ENCODE peak calls at places on chromosomes 4 and X, in six cellular contexts. M is upper lobe of right lung; D is stomach; J is spleen; R is CD4-positive, alpha-beta memory T cell; U is HepG2. K is an unnamed sample. For H3K4me1, the result is how much of the 10 kb centered on the place peaks cover.

GRCh38 chr4:101334963-101335572 is 12.3 kb downstream of the PPP3CA start:
- DNase-seq in J (no peak), U (no peak), R (no peak), D (no peak), M (no peak), K (no peak)

GRCh38 chrX:49155243-49155899 is 7.2 kb upstream of the MAGIX start:
- DNase-seq in M (no peak), R (peak), D (peak), J (no peak), U (no peak), K (peak)

GRCh38 chr4:77818077-77818666 is 996 bp downstream of the CNOT6L start:
- DNase-seq in J (peak), U (peak), M (peak), R (peak), D (peak), K (peak)

GRCh38 chr4:8683462-8683861 is 90.9 kb downstream of the CPZ start:
- DNase-seq in U (no peak), R (no peak), M (peak), J (peak), D (no peak), K (no peak)

GRCh38 chr4:98474408-98474844 is 184.0 kb downstream of the TSPAN5 start:
- DNase-seq in D (no peak), U (no peak), J (no peak), R (no peak), M (no peak), K (no peak)

GRCh38 chr4:76420311-76420710 is 630 bp downstream of the CCDC158 start:
- DNase-seq in U (no peak), R (no peak), J (no peak), D (no peak), M (no peak), K (no peak)

GRCh38 chr4:182905038-182905437 is 12.1 kb downstream of the DCTD start:
- DNase-seq in J (no peak), U (no peak), D (no peak), M (no peak), R (no peak), K (no peak)

GRCh38 chr4:162497564-162498167 is 333.9 kb upstream of the FSTL5 start:
- DNase-seq in M (no peak), U (peak), R (peak), J (no peak), D (no peak), K (peak)

GRCh38 chr4:22500128-22500611 is 15.7 kb downstream of the ADGRA3 start:
- DNase-seq in R (no peak), M (no peak), J (no peak), D (peak), U (no peak), K (no peak)

GRCh38 chrX:11704725-11705495 is 39.2 kb upstream of the ARHGAP6 start:
- DNase-seq in U (no peak), R (no peak), D (no peak), J (no peak), M (no peak), K (peak)

GRCh38 chr4:75699299-75699698 is 25.1 kb upstream of the USO1 start:
- DNase-seq in R (no peak), U (no peak), M (no peak), J (no peak), D (no peak), K (no peak)

GRCh38 chr4:10960386-10960785 is 275.8 kb upstream of the CLNK start:
- DNase-seq in D (no peak), R (no peak), U (no peak), J (no peak), M (no peak), K (no peak)

GRCh38 chrX:11053351-11053750 is 57.8 kb upstream of the HCCS start:
- DNase-seq in J (no peak), M (no peak), D (no peak), R (no peak), U (no peak), K (no peak)

GRCh38 chr4:101685126-101685525 is 105.4 kb upstream of the BANK1 start:
- DNase-seq in D (no peak), R (no peak), M (no peak), J (no peak), U (no peak), K (no peak)

GRCh38 chrX:110402091-110402854 is 43.6 kb downstream of the RTL9 start:
- DNase-seq in R (no peak), J (no peak), D (no peak), M (no peak), U (no peak), K (no peak)

GRCh38 chr4:26583538-26583864 is 383 bp upstream of the TBC1D19 start:
- DNase-seq in J (no peak), R (no peak), U (no peak), D (no peak), M (no peak), K (no peak)

GRCh38 chr4:45751877-45752276 is 372.0 kb downstream of the GABRG1 start:
- DNase-seq in D (no peak), R (no peak), J (no peak), M (no peak), U (no peak), K (no peak)

DNA sequence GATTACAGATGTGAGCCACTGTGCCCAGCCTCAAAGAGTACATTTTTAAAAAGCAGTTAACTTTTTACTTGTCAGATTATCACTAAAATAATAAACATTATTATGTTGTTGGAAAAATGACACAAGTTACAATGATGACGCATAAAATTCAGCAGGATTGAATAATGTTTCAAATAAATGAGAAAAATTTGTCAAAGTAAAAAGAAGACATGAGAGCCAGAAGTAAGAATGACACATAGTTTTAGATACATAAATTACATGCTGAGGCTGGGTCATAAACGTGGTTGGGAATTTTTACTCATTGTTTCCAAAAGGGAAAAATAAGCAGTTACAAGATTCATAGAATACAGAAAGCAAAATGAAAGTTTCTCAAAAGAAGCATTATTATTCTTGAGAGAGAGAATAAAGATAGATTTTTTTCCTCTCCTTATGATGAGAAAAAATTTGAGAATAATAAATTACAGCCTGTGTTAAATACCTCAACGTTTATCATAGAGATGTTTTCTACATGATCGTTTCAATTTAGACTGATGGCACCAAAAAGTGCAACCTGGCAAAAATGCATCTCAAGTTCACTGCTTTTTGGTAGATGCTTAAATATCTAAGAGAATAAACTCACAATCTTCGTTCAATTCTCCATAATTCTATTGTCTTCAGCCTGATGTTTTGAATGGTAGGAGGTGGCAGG is 40.4 kb downstream of the GUCY1B1 start:
- DNase-seq in U (no peak), R (no peak), D (no peak), J (no peak), M (no peak), K (no peak)
- H3K4me1 ChIP-seq in U (under half), R (under half), D (under half), J (under half), M (under half), K (under half)

GRCh38 chrX:78133561-78133960 is 5.9 kb downstream of the TAF9B start:
- DNase-seq in R (no peak), U (no peak), M (no peak), J (no peak), D (no peak), K (no peak)

GRCh38 chrX:78129714-78130113 is 9.7 kb downstream of the TAF9B start:
- DNase-seq in U (no peak), M (no peak), R (no peak), D (no peak), J (no peak), K (no peak)

GRCh38 chrX:78125148-78125547 is 14.3 kb downstream of the TAF9B start:
- DNase-seq in U (no peak), J (no peak), D (no peak), M (no peak), R (no peak), K (no peak)

GRCh38 chrX:78130396-78130795 is 9.1 kb downstream of the TAF9B start:
- DNase-seq in M (no peak), U (no peak), J (no peak), D (no peak), R (no peak), K (no peak)

GRCh38 chrX:78131117-78131516 is 8.3 kb downstream of the TAF9B start:
- DNase-seq in J (no peak), M (no peak), R (no peak), U (no peak), D (no peak), K (no peak)
- H3K4me1 ChIP-seq in J (under half), M (under half), R (under half), U (under half), D (under half), K (under half)

DNA sequence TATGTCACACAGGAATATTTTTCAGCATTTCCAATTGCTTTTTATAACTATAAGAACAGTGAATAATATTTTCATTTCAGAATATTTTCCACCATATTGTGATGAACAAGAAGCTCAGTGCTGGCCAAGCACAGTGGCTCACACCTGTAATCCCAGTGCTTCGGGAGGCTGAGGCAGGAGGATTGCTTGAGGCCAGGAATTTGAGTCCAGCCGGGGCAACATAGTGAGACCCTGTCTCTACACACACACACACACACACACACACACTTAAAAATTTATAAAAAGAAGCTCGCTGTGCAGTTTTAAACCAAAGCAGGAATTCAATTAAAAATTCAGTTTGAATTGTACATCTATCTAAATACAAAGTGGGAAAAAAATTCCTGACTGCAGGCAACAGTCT is 3.2 kb downstream of the ZFYVE28 start:
- DNase-seq in M (no peak), R (no peak), D (no peak), J (no peak), U (no peak), K (no peak)
- H3K4me1 ChIP-seq in M (under half), R (half or more), D (half or more), J (half or more), U (half or more), K (under half)

GRCh38 chrX:2345562-2345961 is 155.2 kb downstream of the DHRSX start:
- DNase-seq in R (no peak), J (no peak), U (no peak), D (no peak), M (no peak), K (no peak)

GRCh38 chrX:2346158-2346557 is 154.6 kb downstream of the DHRSX start:
- DNase-seq in U (no peak), J (no peak), D (no peak), R (no peak), M (no peak), K (no peak)

GRCh38 chrX:2351321-2351720 is 149.5 kb downstream of the DHRSX start:
- DNase-seq in R (no peak), J (no peak), D (no peak), M (no peak), U (no peak), K (no peak)

GRCh38 chrX:2351999-2352995 is 148.5 kb downstream of the DHRSX start:
- DNase-seq in D (no peak), U (no peak), R (no peak), J (no peak), M (no peak), K (no peak)

DNA sequence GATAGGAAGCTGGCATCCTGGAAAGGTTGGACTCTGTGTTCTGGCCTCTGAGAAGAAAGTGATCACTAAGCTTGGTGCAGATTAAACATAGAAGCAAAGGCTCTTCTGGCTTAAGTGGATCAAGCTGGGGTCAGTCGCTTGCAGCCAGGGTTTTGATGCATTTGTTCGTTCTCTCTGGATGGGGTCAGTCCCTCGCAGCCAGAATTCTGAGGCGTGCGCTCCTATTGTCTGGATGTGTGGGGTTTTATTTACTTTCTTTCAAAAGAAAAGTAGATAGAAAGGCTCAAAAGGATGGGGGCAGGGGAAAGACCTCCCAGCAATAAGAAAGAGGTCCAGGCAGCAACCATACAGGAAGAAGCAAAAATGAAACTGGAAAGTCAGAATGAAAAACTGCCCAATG is 152.6 kb downstream of the DHRSX start:
- DNase-seq in M (no peak), R (no peak), D (no peak), U (no peak), J (no peak), K (no peak)
- H3K4me1 ChIP-seq in M (under half), R (under half), D (under half), U (under half), J (under half), K (under half)

GRCh38 chr4:82782626-82783025 is 16.0 kb downstream of the SCD5 start:
- DNase-seq in R (no peak), D (no peak), J (no peak), U (no peak), M (no peak), K (no peak)
- H3K4me1 ChIP-seq in R (under half), D (under half), J (under half), U (under half), M (under half), K (under half)

GRCh38 chrX:24153796-24154189 is 4.3 kb downstream of the ZFX start:
- DNase-seq in M (no peak), J (no peak), U (no peak), D (no peak), R (no peak), K (no peak)

GRCh38 chrX:24153175-24153795 is 3.8 kb downstream of the ZFX start:
- DNase-seq in M (no peak), U (no peak), J (no peak), D (no peak), R (peak), K (peak)

GRCh38 chrX:24156177-24156576 is 6.6 kb downstream of the ZFX start:
- DNase-seq in M (no peak), U (no peak), R (no peak), J (no peak), D (no peak), K (no peak)

GRCh38 chrX:24154490-24155034 is 5.0 kb downstream of the ZFX start:
- DNase-seq in R (no peak), U (no peak), M (no peak), D (no peak), J (no peak), K (no peak)

GRCh38 chrX:24158881-24159280 is 9.4 kb downstream of the ZFX start:
- DNase-seq in D (no peak), M (no peak), J (no peak), U (no peak), R (no peak), K (no peak)
- H3K4me1 ChIP-seq in D (half or more), M (under half), J (half or more), U (under half), R (half or more), K (under half)

GRCh38 chrX:69724307-69724706 is 108.4 kb downstream of the EDA start:
- DNase-seq in R (no peak), M (no peak), J (no peak), U (no peak), D (no peak), K (no peak)
- H3K4me1 ChIP-seq in R (under half), M (under half), J (under half), U (under half), D (under half), K (under half)

DNA sequence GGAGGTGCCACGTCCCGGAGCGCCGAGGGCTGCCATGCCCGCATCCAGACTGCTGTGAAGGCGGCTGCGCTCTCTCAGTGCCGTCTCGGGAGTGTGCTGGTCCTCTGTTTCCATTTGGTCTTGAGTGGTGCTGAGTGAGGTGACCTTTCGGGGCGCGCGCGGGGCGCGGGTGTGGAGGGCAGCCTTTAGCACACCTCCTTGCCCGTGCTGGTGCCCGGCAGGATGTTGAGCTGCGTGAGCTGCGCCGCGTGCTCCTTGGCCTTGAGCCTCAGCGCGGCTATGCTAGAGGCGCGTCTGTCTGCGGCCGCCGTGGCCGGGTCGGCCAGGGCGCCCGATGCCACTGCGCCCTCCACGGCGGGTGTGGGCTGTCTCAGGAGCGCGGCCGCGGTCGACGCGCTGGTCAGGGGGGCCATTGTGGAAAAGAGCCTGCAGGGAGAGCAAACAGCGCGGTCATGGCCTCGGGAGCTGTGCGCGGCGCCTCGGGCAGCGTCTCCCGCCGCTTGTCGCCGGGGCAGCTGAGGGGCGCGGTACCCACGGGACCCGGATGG is 11.2 kb downstream of the ARX start:
- DNase-seq in U (no peak), M (no peak), R (no peak), J (no peak), D (no peak), K (no peak)
- H3K4me1 ChIP-seq in U (under half), M (under half), R (under half), J (under half), D (under half), K (under half)

K was measured in A673.